ENCODE peak calls at places on chromosomes 11 and 22, in five cellular contexts. V is A549, G is stomach, X is body of pancreas, D is right lobe of liver. E is an unnamed sample. For H3K4me1, the result is how much of the 10 kb centered on the place peaks cover.

GRCh38 chr11:47165294-47165840 is 11.3 kb downstream of the ARFGAP2 start:
- DNase-seq in V (no peak), G (no peak), X (no peak), D (no peak), E (no peak)

GRCh38 chr22:43693245-43693644 is 118.9 kb downstream of the EFCAB6 start:
- DNase-seq in V (no peak), G (no peak), X (no peak), D (no peak), E (no peak)

GRCh38 chr22:39647836-39648500 is 77.4 kb downstream of the CACNA1I start:
- DNase-seq in V (no peak), G (no peak), X (no peak), D (no peak), E (no peak)

GRCh38 chr11:10669258-10670033 is 24.1 kb downstream of the IRAG1 start:
- DNase-seq in V (no peak), G (no peak), X (peak), D (no peak), E (no peak)

GRCh38 chr11:13043912-13044628 is 35.0 kb downstream of the RASSF10 start:
- DNase-seq in V (no peak), G (no peak), X (no peak), D (no peak), E (no peak)

GRCh38 chr11:70618471-70619101 is 220.3 kb downstream of the CTTN start:
- DNase-seq in V (no peak), G (no peak), X (peak), D (no peak), E (no peak)

GRCh38 chr11:126669416-126669815 is 313.9 kb downstream of the ST3GAL4 start:
- DNase-seq in V (no peak), G (no peak), X (no peak), D (no peak), E (no peak)

GRCh38 chr11:128582496-128583366 is 4.6 kb downstream of the ETS1 start:
- DNase-seq in V (peak), G (no peak), X (peak), D (no peak), E (no peak)

GRCh38 chr11:69483696-69484426 is 2.4 kb downstream of the LINC01488 start:
- DNase-seq in V (no peak), G (no peak), X (no peak), D (peak), E (no peak)

GRCh38 chr11:12287374-12288211 is 89.8 kb upstream of the PARVA start:
- DNase-seq in V (peak), G (peak), X (no peak), D (no peak), E (no peak)

GRCh38 chr22:48635825-48636224 is 1191.8 kb downstream of the BRD1 start:
- DNase-seq in V (no peak), G (no peak), X (no peak), D (peak), E (no peak)

GRCh38 chr11:2665747-2666710 is 33.8 kb downstream of the KCNQ1OT1 start:
- DNase-seq in V (no peak), G (peak), X (no peak), D (no peak), E (no peak)

GRCh38 chr11:34614334-34615113 is 6.4 kb upstream of the EHF start:
- DNase-seq in V (no peak), G (no peak), X (no peak), D (no peak), E (no peak)

GRCh38 chr22:37462983-37463382 is 23.2 kb downstream of the MFNG start:
- DNase-seq in V (no peak), G (no peak), X (peak), D (no peak), E (no peak)

GRCh38 chr22:42007922-42008321 is 9.3 kb downstream of the WBP2NL start:
- DNase-seq in V (no peak), G (no peak), X (no peak), D (no peak), E (no peak)

GRCh38 chr22:47793304-47794101 is 1031.1 kb downstream of the TBC1D22A start:
- DNase-seq in V (no peak), G (no peak), X (no peak), D (no peak), E (no peak)

GRCh38 chr11:119341222-119342022 is 739 bp upstream of the C1QTNF5 start:
- DNase-seq in V (no peak), G (no peak), X (peak), D (no peak), E (no peak)

GRCh38 chr11:122523841-122524531 is 131.5 kb upstream of the UBASH3B start:
- DNase-seq in V (no peak), G (no peak), X (peak), D (no peak), E (no peak)

GRCh38 chr22:46054091-46054877 is 77.3 kb upstream of the WNT7B start:
- DNase-seq in V (no peak), G (peak), X (peak), D (peak), E (no peak)

GRCh38 chr22:46051646-46052045 is 74.7 kb upstream of the WNT7B start:
- DNase-seq in V (no peak), G (peak), X (no peak), D (peak), E (no peak)

GRCh38 chr22:46052331-46052771 is 75.4 kb upstream of the WNT7B start:
- DNase-seq in V (no peak), G (peak), X (peak), D (peak), E (no peak)

GRCh38 chr22:46053563-46054090 is 76.7 kb upstream of the WNT7B start:
- DNase-seq in V (peak), G (peak), X (peak), D (peak), E (no peak)

GRCh38 chr22:46052801-46053562 is 76.0 kb upstream of the WNT7B start:
- DNase-seq in V (no peak), G (peak), X (peak), D (peak), E (no peak)
- TF ChIP-seq POLR2A in V (no peak), G (no peak), X (no peak), D (no peak), E (no peak)

DNA sequence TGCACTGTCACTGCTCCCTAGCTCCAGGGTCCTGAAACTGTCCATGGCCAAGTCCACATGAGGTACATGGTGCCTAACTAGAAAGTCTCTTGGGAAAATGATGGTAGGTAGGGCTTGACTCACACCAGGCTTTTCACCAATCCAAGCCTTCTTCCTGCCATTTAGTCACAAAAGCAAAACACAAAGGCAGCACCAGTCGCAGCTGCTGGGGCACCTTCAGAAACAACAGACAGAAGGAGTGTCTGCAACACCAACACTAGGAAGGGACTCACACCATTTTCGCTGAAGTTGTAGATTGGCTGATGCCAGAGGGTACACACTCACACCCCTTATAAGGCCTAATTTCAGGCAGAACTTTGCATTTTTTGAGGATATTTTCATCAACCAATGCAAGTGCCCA is 55.7 kb downstream of the SYTL2 start:
- DNase-seq in V (no peak), G (no peak), X (no peak), D (no peak), E (no peak)
- H3K4me1 ChIP-seq in V (under half), G (under half), X (under half), D (under half), E (under half)

DNA sequence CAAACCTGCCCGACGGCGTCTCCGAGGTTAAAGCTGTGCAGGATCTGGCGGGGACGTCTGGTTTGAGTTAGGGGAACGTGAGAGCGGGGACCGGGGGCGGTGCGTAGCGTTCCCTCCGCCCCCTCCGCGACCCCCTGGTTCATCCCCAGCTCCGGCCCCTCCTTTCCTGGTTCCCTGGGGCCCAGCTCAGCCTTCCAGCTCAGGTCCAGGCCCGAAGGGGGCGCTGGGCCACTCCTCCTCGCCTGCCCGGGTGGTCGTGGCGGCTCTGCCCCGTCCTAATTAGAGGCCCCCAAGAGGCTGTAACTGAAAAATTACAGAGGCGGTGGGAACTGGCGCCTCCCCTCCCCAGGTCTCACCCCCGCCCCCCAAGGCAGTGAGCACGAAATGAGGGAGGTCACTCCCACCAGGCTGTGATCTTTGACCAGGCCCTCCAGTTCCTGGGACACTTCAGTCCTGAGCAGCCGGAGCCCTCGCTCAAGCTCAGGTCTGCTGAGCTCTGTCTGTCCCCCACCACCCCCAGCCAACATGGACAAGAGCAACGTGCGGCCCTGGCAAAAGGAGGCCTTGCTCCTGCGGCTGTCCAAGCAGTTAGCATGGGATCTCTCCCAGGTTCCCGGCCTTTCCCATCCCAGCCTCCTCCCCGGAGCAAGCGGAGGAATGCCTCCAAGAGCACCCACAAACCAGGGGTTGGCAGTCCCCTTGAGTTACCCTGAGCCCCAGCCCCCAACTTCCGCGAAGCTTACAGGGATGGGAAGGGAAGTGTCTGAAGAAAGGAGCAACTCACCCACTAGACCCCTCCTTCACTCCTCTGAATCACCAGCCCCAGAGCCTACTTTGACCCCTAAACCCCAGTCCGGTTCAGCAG is 3.3 kb downstream of the CD248 start:
- DNase-seq in V (no peak), G (no peak), X (no peak), D (no peak), E (no peak)
- TF ChIP-seq POLR2A in V (no peak), G (no peak), X (no peak), D (no peak), E (no peak)

GRCh38 chr11:109978895-109979294 is 114.3 kb upstream of the ZC3H12C start:
- DNase-seq in V (no peak), G (no peak), X (no peak), D (no peak), E (no peak)
- H3K4me1 ChIP-seq in V (under half), G (under half), X (under half), D (under half), E (under half)

GRCh38 chr11:61814958-61815789 is 1.6 kb downstream of the FADS1 start:
- DNase-seq in V (peak), G (peak), X (peak), D (peak), E (peak)
- TF ChIP-seq POLR2A in V (peak), G (no peak), X (peak), D (peak), E (no peak)

GRCh38 chr11:45412521-45412920 is 126.4 kb upstream of the SYT13 start:
- DNase-seq in V (no peak), G (no peak), X (no peak), D (no peak), E (no peak)
- H3K4me1 ChIP-seq in V (under half), G (under half), X (under half), D (under half), E (under half)

E was measured in esophagus squamous epithelium.